ENCODE peak calls at places on chromosomes 13 and 19, in seven cellular contexts. W, Y, C, J, G, T and N are unnamed samples.

GRCh38 chr19:45253396-45254027 is 2.4 kb downstream of the MARK4 start:
- DNase-seq in W (no peak), Y (no peak), C (no peak), J (no peak), G (no peak), T (no peak), N (no peak)

GRCh38 chr19:18763674-18764590 is 27.2 kb downstream of the COMP start:
- DNase-seq in W (no peak), Y (peak; percentile 86), C (no peak), J (no peak), G (peak; percentile 70), T (no peak), N (no peak)

GRCh38 chr13:93284056-93284455 is 57.4 kb downstream of the GPC6 start:
- DNase-seq in W (no peak), Y (no peak), C (no peak), J (no peak), G (no peak), T (no peak), N (no peak)

GRCh38 chr13:66994097-66994496 is 236.0 kb downstream of the PCDH9 start:
- DNase-seq in W (peak; percentile 80), Y (peak; percentile 80), C (peak; percentile 82), J (no peak), G (peak; percentile 73), T (peak; percentile 76), N (peak; percentile 58)

GRCh38 chr19:35139618-35139943 is 957 bp downstream of the FXYD1 start:
- DNase-seq in W (no peak), Y (no peak), C (no peak), J (no peak), G (no peak), T (no peak), N (no peak)

GRCh38 chr13:82674546-82674945 is 1207.7 kb downstream of the SLITRK1 start:
- DNase-seq in W (no peak), Y (no peak), C (no peak), J (no peak), G (no peak), T (no peak), N (no peak)

GRCh38 chr19:1324792-1325567 is 39.3 kb downstream of the EFNA2 start:
- DNase-seq in W (peak; percentile 75), Y (peak; percentile 64), C (peak; percentile 73), J (no peak), G (peak; percentile 56), T (peak; percentile 64), N (peak; percentile 22)

GRCh38 chr19:19185853-19186728 is 5.9 kb downstream of the BORCS8 start:
- DNase-seq in W (no peak), Y (peak; percentile 57), C (peak; percentile 56), J (peak; percentile 44), G (no peak), T (no peak), N (no peak)

GRCh38 chr19:18807861-18808331 is 16.8 kb upstream of the COMP start:
- DNase-seq in W (no peak), Y (no peak), C (no peak), J (no peak), G (no peak), T (no peak), N (no peak)

GRCh38 chr13:46906440-46906839 is 9.6 kb upstream of the HTR2A start:
- DNase-seq in W (no peak), Y (no peak), C (no peak), J (no peak), G (no peak), T (no peak), N (no peak)

GRCh38 chr19:7471696-7472620 is 16.9 kb downstream of the PEX11G start:
- DNase-seq in W (no peak), Y (no peak), C (no peak), J (no peak), G (no peak), T (no peak), N (no peak)

GRCh38 chr19:10603873-10604459 is 16.9 kb upstream of the AP1M2 start:
- DNase-seq in W (peak; percentile 75), Y (no peak), C (no peak), J (peak; percentile 21), G (no peak), T (no peak), N (peak; percentile 17)

GRCh38 chr13:101065314-101065713 is 351.0 kb downstream of the NALCN start:
- DNase-seq in W (no peak), Y (no peak), C (no peak), J (no peak), G (no peak), T (no peak), N (no peak)

GRCh38 chr13:97266734-97267417 is 44.7 kb downstream of the MBNL2 start:
- DNase-seq in W (no peak), Y (no peak), C (no peak), J (no peak), G (no peak), T (no peak), N (no peak)

GRCh38 chr13:30739646-30740642 is 4.6 kb downstream of the ALOX5AP start:
- DNase-seq in W (no peak), Y (no peak), C (no peak), J (peak; percentile 15), G (no peak), T (no peak), N (no peak)

GRCh38 chr13:95783747-95784146 is 106.8 kb downstream of the DNAJC3 start:
- DNase-seq in W (no peak), Y (no peak), C (no peak), J (no peak), G (no peak), T (no peak), N (no peak)

GRCh38 chr13:89726690-89727435 is 1620.6 kb upstream of the MIR17HG start:
- DNase-seq in W (no peak), Y (no peak), C (no peak), J (no peak), G (no peak), T (no peak), N (no peak)

GRCh38 chr13:28826368-28826767 is 6.2 kb downstream of the MTUS2 start:
- DNase-seq in W (no peak), Y (no peak), C (no peak), J (no peak), G (no peak), T (no peak), N (no peak)

GRCh38 chr13:28830580-28830979 is 10.4 kb downstream of the MTUS2 start:
- DNase-seq in W (no peak), Y (no peak), C (no peak), J (no peak), G (no peak), T (no peak), N (no peak)

GRCh38 chr13:28837111-28837510 is 17.0 kb downstream of the MTUS2 start:
- DNase-seq in W (no peak), Y (no peak), C (no peak), J (no peak), G (no peak), T (no peak), N (no peak)

DNA sequence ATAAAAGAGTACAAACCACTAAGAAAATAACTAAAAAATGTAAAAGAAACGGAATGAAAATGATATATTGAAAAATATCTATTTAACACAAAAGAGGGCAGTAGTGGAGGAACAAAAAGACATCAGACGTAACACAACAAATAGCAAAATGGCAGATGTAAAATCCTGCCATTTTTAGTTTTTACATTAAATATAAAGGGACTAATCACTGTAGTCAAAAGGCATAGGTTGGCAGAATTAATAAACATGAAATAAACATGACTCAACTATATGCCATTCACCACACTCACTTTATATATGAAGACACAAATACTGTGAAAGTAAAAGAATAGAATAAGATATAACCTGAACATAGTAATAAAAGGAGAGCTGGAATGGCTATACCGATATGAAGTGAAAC is 11.0 kb downstream of the MTUS2 start:
- DNase-seq in W (no peak), Y (no peak), C (no peak), J (no peak), G (no peak), T (no peak), N (no peak)
- H3K9me3 ChIP-seq in W (peaks cover 5% of the 10 kb centered on the region), Y (no peaks in the 10 kb centered on the region), C (no peaks in the 10 kb centered on the region), J (peaks cover 18% of the 10 kb centered on the region), G (peaks cover 20% of the 10 kb centered on the region), T (no peaks in the 10 kb centered on the region), N (no peaks in the 10 kb centered on the region)

DNA sequence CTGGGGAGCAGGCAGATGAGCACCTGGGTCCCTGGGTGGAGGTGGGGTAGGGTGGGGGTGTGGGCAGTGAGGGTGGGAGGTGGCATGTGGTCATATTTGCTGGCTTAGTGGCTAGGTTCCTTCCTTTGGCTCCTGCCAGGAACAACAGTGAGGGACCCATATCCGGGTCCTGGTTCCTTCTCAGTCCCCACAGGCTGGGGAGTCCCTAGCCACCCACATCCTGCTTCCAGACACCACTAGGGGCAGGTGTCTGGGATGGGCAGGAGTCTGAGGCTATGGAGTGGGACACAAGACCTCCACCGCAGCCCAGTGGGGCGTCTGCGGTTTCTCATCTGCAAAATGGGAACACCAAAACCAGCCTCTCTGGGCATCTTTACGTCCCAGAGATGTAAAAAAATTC is 828 bp upstream of the FCGBP start:
- DNase-seq in W (no peak), Y (no peak), C (no peak), J (no peak), G (no peak), T (no peak), N (no peak)
- TF ChIP-seq CTCF in W (no peak), Y (no peak), C (no peak), J (no peak), G (no peak), T (no peak), N (no peak)

DNA sequence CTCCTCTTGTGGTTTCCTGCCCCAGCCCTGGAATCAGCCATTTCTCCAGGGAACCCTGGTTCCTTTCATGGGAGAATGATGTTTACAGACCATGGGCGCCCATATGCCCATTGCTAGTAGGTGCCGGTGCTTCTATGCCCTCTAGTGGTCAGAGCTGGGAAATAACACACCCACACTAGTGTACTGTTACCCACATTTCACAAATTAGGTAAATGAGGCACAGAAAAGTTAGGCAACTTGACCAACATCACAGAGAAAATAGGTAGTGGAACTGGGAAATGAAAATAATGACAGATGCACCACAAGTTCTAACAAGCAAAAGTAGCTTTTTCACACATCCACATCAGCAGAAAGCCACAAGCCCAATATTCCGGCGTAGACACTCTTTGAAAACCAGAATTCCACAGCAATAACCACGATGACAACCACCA is 1.3 kb upstream of the CEACAM3 start:
- DNase-seq in W (no peak), Y (peak; percentile 57), C (peak; percentile 3), J (peak; percentile 45), G (no peak), T (peak; percentile 43), N (no peak)
- H3K27ac ChIP-seq in W (no peak overlapping the region), Y (no peak overlapping the region), C (no peak overlapping the region), J (no peak overlapping the region), G (no peak overlapping the region), T (no peak overlapping the region), N (no peak overlapping the region)

GRCh38 chr19:36572593-36573019 is 486 bp downstream of the ZNF529 start:
- DNase-seq in W (no peak), Y (no peak), C (no peak), J (no peak), G (no peak), T (no peak), N (no peak)
- H3K9me3 ChIP-seq in W (no peaks in the 10 kb centered on the region), Y (no peaks in the 10 kb centered on the region), C (no peaks in the 10 kb centered on the region), J (peaks cover 20% of the 10 kb centered on the region), G (peaks cover 20% of the 10 kb centered on the region), T (no peaks in the 10 kb centered on the region), N (no peaks in the 10 kb centered on the region)

GRCh38 chr13:113178896-113179167 is 20.4 kb downstream of the PROZ start:
- DNase-seq in W (no peak), Y (no peak), C (no peak), J (no peak), G (no peak), T (no peak), N (no peak)
- TF ChIP-seq CTCF in W (no peak), Y (no peak), C (no peak), J (no peak), G (no peak), T (no peak), N (no peak)